ENCODE peak calls at places on chromosomes 13 and 19, in nine cellular contexts. Z, T, F, E, M, P, A, D and X are unnamed samples.

GRCh38 chr19:50025022-50025793 is at the start of gene VRK3:
- DNase-seq in A (peak), Z (peak), T (peak), E (peak), P (peak), F (peak), D (peak), M (peak), X (peak)

GRCh38 chr19:4811328-4812131 is 20.0 kb downstream of the TICAM1 start:
- DNase-seq in P (no peak), Z (peak), E (peak), A (peak), D (peak), F (peak), T (no peak), M (peak), X (peak)

GRCh38 chr13:111241006-111241755 is 79.3 kb upstream of the TEX29 start:
- DNase-seq in E (no peak), Z (no peak), F (no peak), M (no peak), D (no peak), T (no peak), P (no peak), A (no peak), X (no peak)

GRCh38 chr19:2014731-2015610 is 543 bp downstream of the BTBD2 start:
- DNase-seq in P (no peak), A (no peak), Z (no peak), F (no peak), T (no peak), M (no peak), D (no peak), E (no peak), X (peak)

GRCh38 chr19:12596485-12596884 is 14.1 kb downstream of the ZNF490 start:
- DNase-seq in P (no peak), Z (no peak), T (no peak), M (no peak), F (no peak), A (no peak), E (no peak), D (no peak), X (no peak)

GRCh38 chr19:650121-650520 is 10.4 kb downstream of the FGF22 start:
- DNase-seq in E (no peak), M (no peak), A (no peak), Z (no peak), T (no peak), F (no peak), D (no peak), P (no peak), X (no peak)

GRCh38 chr13:102089177-102089576 is 312.7 kb downstream of the FGF14 start:
- DNase-seq in D (no peak), E (no peak), F (no peak), P (no peak), M (no peak), A (no peak), T (no peak), Z (no peak), X (no peak)

GRCh38 chr13:99075268-99076191 is 97.7 kb upstream of the DOCK9 start:
- DNase-seq in A (no peak), P (no peak), T (no peak), F (no peak), E (no peak), D (no peak), M (no peak), Z (no peak), X (no peak)

GRCh38 chr19:45558399-45558878 is 26.2 kb downstream of the OPA3 start:
- DNase-seq in F (peak), E (peak), P (no peak), A (no peak), Z (peak), D (no peak), T (no peak), M (peak), X (peak)

GRCh38 chr19:36225219-36225892 is 10.4 kb downstream of the ZNF146 start:
- DNase-seq in M (peak), T (no peak), F (no peak), E (no peak), D (no peak), A (peak), Z (no peak), P (peak), X (no peak)

GRCh38 chr13:42041684-42042035 is 6.8 kb upstream of the DGKH start:
- DNase-seq in M (peak), F (peak), Z (peak), E (peak), D (peak), P (no peak), A (peak), T (no peak), X (no peak)

GRCh38 chr13:60758637-60759036 is 361.6 kb downstream of the TDRD3 start:
- DNase-seq in T (no peak), P (no peak), M (no peak), D (no peak), F (no peak), A (no peak), E (no peak), Z (no peak), X (no peak)

GRCh38 chr13:112924365-112924764 is 44.6 kb upstream of the MCF2L start:
- DNase-seq in A (no peak), F (no peak), E (no peak), T (no peak), Z (no peak), D (no peak), P (no peak), M (no peak), X (no peak)

GRCh38 chr19:35476149-35476548 is 14.1 kb downstream of the KRTDAP start:
- DNase-seq in A (no peak), D (no peak), P (no peak), M (no peak), F (no peak), E (no peak), T (no peak), Z (no peak), X (no peak)

GRCh38 chr19:9966448-9966847 is 30.1 kb upstream of the OLFM2 start:
- DNase-seq in P (no peak), F (no peak), A (no peak), Z (no peak), M (no peak), E (no peak), D (no peak), T (no peak), X (no peak)

GRCh38 chr13:36251528-36251927 is 37.2 kb upstream of the SOHLH2 start:
- DNase-seq in D (no peak), A (no peak), T (no peak), P (no peak), F (no peak), M (no peak), E (no peak), Z (no peak), X (no peak)

GRCh38 chr13:112704634-112705145 is 14.9 kb downstream of the ATP11A start:
- DNase-seq in T (no peak), E (no peak), D (no peak), Z (no peak), A (no peak), F (no peak), P (no peak), M (no peak), X (no peak)

GRCh38 chr19:18737337-18737953 is 53.7 kb downstream of the COMP start:
- DNase-seq in E (no peak), F (no peak), Z (no peak), T (no peak), D (no peak), M (peak), A (no peak), P (no peak), X (no peak)

GRCh38 chr13:25630327-25630726 is 258.6 kb downstream of the ATP8A2 start:
- DNase-seq in A (no peak), P (no peak), M (no peak), D (no peak), Z (no peak), T (no peak), E (no peak), F (no peak), X (no peak)
- TF ChIP-seq CTCF in A (no peak), P (no peak), M (no peak), D (no peak), Z (no peak), T (no peak), E (no peak), F (no peak), X (no peak)

DNA sequence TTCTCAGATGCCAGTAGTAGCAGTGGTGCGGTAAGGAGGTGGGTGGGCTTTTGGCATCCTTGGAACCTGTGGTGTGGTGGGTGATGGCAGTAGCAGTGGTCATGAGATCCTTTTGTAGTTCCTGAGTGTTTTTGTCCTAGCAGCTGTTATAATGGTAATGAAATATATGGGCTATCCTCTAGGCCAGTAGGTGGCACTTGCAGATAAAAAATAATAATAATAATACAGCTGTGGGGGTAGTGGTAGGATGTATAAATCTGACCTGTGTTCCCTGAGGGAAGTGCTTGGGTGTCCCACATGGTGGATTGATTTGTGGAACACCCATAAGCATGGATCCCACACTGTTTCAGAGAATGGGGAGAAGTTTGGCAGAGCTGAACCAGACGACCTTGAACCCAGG is 334.0 kb downstream of the SLITRK5 start:
- DNase-seq in P (no peak), E (no peak), A (no peak), T (no peak), Z (no peak), F (no peak), M (no peak), D (no peak), X (no peak)
- TF ChIP-seq CTCF in P (no peak), E (no peak), A (no peak), T (peak), Z (no peak), F (peak), M (no peak), D (peak), X (no peak)

GRCh38 chr19:29622191-29623070 is 16.3 kb downstream of the POP4 start:
- DNase-seq in F (no peak), E (no peak), Z (no peak), A (no peak), D (no peak), P (no peak), M (no peak), T (no peak), X (no peak)

GRCh38 chr19:29623726-29624488 is 17.8 kb downstream of the POP4 start:
- DNase-seq in E (no peak), Z (no peak), P (no peak), D (no peak), F (no peak), T (no peak), A (no peak), M (no peak), X (no peak)

GRCh38 chr19:29626386-29626785 is 20.3 kb downstream of the POP4 start:
- DNase-seq in F (no peak), T (no peak), A (no peak), P (no peak), D (no peak), E (no peak), Z (no peak), M (no peak), X (no peak)

GRCh38 chr19:29625316-29625715 is 19.2 kb downstream of the POP4 start:
- DNase-seq in A (no peak), E (no peak), M (no peak), F (no peak), P (no peak), D (no peak), Z (no peak), T (no peak), X (no peak)

DNA sequence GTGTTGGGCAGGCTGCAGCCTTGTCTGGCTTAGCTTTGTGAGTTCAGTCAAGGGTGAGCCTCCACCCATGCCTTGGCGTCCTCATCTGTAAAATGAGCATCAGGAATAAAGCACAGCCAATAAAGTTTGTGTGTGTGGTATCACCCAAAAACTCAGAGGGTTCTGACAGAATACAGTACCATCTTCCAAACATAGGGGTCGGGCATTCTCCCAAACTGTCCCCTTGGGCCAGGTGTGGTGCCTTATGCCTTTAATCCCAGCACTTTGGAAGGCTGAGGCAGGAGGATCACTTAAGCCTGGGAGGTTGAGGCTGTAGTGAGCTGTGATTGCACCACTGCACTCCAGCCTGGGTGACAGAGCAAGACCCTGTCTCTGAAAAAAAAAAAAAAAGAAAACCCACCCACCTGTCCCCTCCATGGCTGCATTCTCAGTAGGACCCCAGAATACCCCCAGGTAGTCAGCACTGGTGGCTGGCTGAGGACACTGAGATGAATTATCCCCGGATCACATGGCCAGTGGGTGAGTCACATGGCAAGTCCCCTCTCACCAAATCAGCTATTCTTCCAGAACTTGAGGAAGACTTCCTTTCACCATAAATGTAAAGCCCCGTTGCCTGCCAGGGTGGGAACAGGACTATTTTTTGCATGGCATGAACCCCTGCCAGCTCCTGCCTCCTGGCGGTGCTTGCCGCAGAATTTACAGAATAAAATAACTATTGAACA is 18.6 kb downstream of the POP4 start:
- DNase-seq in M (peak), A (no peak), F (no peak), P (no peak), Z (no peak), D (no peak), E (no peak), T (no peak), X (no peak)
- TF ChIP-seq CTCF in M (no peak), A (peak), F (no peak), P (no peak), Z (no peak), D (no peak), E (no peak), T (no peak), X (no peak)

GRCh38 chr19:41341669-41342490 is 11.8 kb downstream of the TGFB1 start:
- DNase-seq in T (no peak), D (peak), Z (no peak), F (no peak), E (peak), A (no peak), M (no peak), P (no peak), X (no peak)
- TF ChIP-seq CTCF in T (no peak), D (no peak), Z (no peak), F (no peak), E (peak), A (no peak), M (no peak), P (no peak), X (no peak)

GRCh38 chr19:41194157-41194552 is 1.1 kb downstream of the CYP2S1 start:
- DNase-seq in F (no peak), P (no peak), T (no peak), A (no peak), D (no peak), M (no peak), E (no peak), Z (no peak), X (no peak)
- TF ChIP-seq CTCF in F (no peak), P (no peak), T (no peak), A (no peak), D (no peak), M (no peak), E (no peak), Z (no peak), X (no peak)

DNA sequence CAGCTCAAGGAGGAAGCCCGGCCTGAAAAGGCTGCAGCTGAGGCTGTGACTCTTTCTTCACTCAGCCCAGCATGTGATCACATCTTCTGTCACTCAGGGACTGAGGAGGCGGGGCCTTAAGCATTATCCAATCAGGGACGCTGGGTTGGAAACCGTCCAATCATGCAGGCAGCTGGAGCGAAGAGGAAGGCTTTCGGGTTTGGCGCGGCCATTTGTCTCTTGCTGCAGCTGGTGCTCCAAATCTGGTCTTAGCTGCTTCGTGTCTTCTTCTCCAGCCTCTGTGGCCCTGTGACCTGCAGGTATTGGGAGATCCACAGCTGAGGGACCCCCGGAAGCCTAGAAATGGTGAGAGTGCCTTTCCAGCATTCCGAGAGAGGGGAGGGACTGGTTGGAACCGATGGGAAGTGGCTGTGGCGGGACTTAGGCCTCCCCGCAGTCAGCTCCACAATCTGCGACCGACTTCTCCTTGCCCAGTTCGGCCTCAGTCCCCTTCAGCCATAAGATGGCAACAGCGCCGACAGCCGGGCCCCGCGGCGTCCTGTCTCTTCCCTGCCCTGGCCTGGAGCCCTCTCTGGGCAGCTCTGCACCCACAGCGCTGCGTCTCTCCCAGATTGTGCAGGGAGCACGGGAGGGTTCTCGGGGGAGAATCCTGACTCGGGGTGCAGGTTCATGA is at the start of gene ZNF90:
- DNase-seq in F (peak), P (peak), E (peak), A (peak), D (peak), M (peak), T (peak), Z (peak), X (peak)
- TF ChIP-seq CTCF in F (peak), P (peak), E (no peak), A (no peak), D (no peak), M (peak), T (peak), Z (no peak), X (no peak)

DNA sequence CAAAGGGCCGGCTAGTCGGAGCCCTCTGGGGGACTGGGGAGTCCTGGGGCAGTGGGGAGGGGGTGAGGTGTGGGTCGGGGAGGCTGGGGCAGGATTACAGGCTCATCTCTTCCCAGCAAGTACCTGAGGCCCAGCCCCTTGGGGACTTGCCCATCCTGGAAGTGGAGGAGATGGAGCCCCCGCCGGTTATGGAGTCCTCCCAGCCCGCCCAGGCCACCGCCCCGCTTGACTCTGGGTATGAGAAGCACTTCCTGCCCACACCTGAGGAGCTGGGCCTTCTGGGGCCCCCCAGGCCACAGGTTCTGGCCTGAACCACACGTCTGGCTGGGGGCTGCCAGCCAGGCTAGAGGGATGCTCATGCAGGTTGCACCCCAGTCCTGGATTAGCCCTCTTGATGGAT is 9.9 kb downstream of the PALM3 start:
- DNase-seq in A (no peak), Z (no peak), P (no peak), M (no peak), E (no peak), D (peak), F (no peak), T (no peak), X (no peak)
- TF ChIP-seq CTCF in A (no peak), Z (no peak), P (no peak), M (no peak), E (no peak), D (no peak), F (no peak), T (no peak), X (no peak)